ENCODE peak calls at places on chromosomes 4 and X, in four cellular contexts. P is mammary epithelial cell, G is astrocyte, I is tibial nerve. Q is an unnamed sample. For H3K4me1, the result is how much of the 10 kb centered on the place peaks cover.

GRCh38 chrX:7941390-7942042 is 14.3 kb upstream of the PNPLA4 start:
- DNase-seq in P (peak), G (no peak), I (no peak), Q (no peak)

GRCh38 chrX:45295587-45295986 is 94.9 kb upstream of the DIPK2B start:
- DNase-seq in P (peak), G (peak), I (no peak), Q (no peak)

GRCh38 chr4:89001647-89002518 is 55.1 kb downstream of the FAM13A start:
- DNase-seq in P (no peak), G (no peak), I (no peak), Q (no peak)

GRCh38 chr4:16826397-16826910 is 72.0 kb downstream of the LDB2 start:
- DNase-seq in P (no peak), G (no peak), I (no peak), Q (no peak)

GRCh38 chrX:40945366-40945713 is 139.9 kb upstream of the USP9X start:
- DNase-seq in P (peak), G (peak), I (peak), Q (no peak)

GRCh38 chr4:40305329-40306193 is 29.6 kb upstream of the CHRNA9 start:
- DNase-seq in P (no peak), G (no peak), I (no peak), Q (no peak)

GRCh38 chrX:56764153-56764974 is 35.3 kb downstream of the NBDY start:
- DNase-seq in P (peak), G (peak), I (peak), Q (peak)

GRCh38 chrX:9562851-9563250 is 98.0 kb downstream of the TBL1X start:
- DNase-seq in P (peak), G (peak), I (no peak), Q (no peak)

GRCh38 chrX:115949900-115950822 is 220.4 kb upstream of the AGTR2 start:
- DNase-seq in P (peak), G (no peak), I (no peak), Q (peak)

GRCh38 chrX:123339201-123339905 is 155.3 kb downstream of the GRIA3 start:
- DNase-seq in P (peak), G (peak), I (no peak), Q (no peak)

GRCh38 chr4:26204911-26205368 is 115.9 kb upstream of the RBPJ start:
- DNase-seq in P (no peak), G (no peak), I (peak), Q (peak)

GRCh38 chrX:153928846-153929245 is 2.8 kb upstream of the ARHGAP4 start:
- DNase-seq in P (no peak), G (no peak), I (no peak), Q (no peak)

GRCh38 chrX:110284159-110284558 is 33.7 kb downstream of the AMMECR1 start:
- DNase-seq in P (peak), G (peak), I (no peak), Q (no peak)

GRCh38 chr4:30838346-30838745 is 118.2 kb downstream of the PCDH7 start:
- DNase-seq in P (no peak), G (no peak), I (no peak), Q (no peak)

DNA sequence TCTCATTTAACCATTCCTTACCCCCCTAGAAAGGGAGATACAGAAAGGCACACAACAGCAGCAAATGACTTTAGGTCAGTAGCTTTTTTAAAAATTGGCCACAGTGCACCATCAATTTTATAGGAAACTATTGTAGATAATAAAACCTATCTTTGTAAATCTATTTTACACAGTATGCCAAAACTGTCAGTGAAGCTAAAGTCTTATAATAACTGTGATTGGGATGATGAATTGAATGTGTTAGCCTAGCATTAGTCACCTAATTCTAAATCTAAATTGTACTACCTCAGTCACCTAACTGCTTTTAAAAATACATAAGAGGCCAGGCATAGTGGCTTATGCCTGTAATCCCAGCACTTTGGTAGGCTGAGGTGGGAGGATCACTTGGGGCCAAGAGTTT is 44.2 kb downstream of the SH3RF1 start:
- DNase-seq in P (no peak), G (peak), I (no peak), Q (no peak)
- H3K4me1 ChIP-seq in P (half or more), G (under half), I (under half), Q (under half)

GRCh38 chrX:66150188-66150587 is 13.9 kb upstream of the HEPH start:
- DNase-seq in P (peak), G (peak), I (no peak), Q (no peak)
- H3K4me1 ChIP-seq in P (under half), G (under half), I (under half), Q (under half)

GRCh38 chr4:83783179-83783578 is 247.3 kb downstream of the GPAT3 start:
- DNase-seq in P (no peak), G (no peak), I (no peak), Q (no peak)

GRCh38 chr4:83785906-83786305 is 250.0 kb downstream of the GPAT3 start:
- DNase-seq in P (no peak), G (no peak), I (no peak), Q (no peak)

GRCh38 chr4:83782591-83782990 is 246.7 kb downstream of the GPAT3 start:
- DNase-seq in P (no peak), G (peak), I (no peak), Q (no peak)

GRCh38 chr4:83781434-83781833 is 245.5 kb downstream of the GPAT3 start:
- DNase-seq in P (no peak), G (no peak), I (no peak), Q (no peak)

DNA sequence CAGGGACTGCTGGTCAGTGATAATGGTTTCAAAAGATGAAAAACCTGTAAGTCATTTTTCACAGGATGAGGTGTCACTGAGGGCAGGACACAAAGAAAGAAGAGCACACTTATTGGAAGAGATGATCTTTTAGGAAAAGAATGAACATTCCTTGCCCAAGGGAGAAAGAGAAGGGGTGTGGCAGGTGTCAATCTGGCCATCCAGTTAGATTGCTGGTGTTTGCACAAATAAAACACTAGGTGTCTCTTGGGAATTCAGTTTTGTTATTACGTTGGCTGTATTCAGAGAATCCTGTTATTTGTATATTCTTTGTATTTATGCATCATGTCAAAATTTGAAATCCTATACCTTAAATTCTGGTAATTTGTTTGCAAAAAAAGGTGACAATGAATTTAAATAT is 244.4 kb downstream of the GPAT3 start:
- DNase-seq in P (peak), G (no peak), I (no peak), Q (no peak)
- H3K4me1 ChIP-seq in P (under half), G (under half), I (under half), Q (under half)

DNA sequence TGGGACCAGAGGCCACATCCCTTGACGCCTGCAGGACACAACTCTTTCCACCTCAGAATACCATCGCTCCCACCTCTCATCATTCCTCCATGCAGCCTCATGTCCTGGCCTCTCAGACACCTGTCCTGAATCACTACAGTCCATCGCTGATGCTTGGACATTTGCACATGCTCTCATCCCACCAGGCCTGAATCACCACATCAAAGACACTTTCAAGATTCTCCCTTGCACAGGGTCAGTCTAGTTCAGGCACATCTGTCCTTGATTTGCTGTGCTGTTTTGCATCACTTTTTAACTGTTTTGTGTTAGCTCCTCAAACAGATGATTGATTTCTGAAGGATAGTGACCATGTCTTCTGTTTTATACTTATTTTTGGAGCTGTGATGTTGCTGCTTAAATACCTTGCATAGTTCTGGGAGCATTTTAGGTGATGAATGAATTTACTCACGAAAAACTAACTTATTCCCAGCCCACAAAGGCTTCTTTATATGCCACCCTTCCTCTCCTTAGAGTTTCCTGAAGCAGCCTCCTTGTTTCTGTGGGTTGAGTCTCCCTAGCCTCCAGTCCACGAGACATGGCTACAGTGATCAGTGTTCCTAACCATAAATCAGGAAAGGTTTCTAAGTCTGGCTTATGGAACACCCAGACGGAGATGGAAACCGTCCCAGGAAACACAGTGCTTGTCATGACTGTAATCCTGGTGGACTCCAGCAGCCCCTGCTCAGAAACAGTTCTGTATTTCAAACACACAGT is 2.7 kb downstream of the FAM114A1 start:
- DNase-seq in P (no peak), G (no peak), I (no peak), Q (no peak)
- H3K4me1 ChIP-seq in P (under half), G (under half), I (half or more), Q (under half)

GRCh38 chr4:1246111-1246881 is 2.6 kb downstream of the CTBP1 start:
- DNase-seq in P (peak), G (no peak), I (no peak), Q (peak)

GRCh38 chr4:1248262-1249147 is at the start of gene CTBP1:
- DNase-seq in P (peak), G (peak), I (peak), Q (peak)

GRCh38 chr4:1249148-1249730 is 309 bp upstream of the CTBP1 start:
- DNase-seq in P (peak), G (peak), I (peak), Q (peak)

GRCh38 chr4:1246901-1247810 is 1.8 kb downstream of the CTBP1 start:
- DNase-seq in P (peak), G (no peak), I (no peak), Q (peak)

DNA sequence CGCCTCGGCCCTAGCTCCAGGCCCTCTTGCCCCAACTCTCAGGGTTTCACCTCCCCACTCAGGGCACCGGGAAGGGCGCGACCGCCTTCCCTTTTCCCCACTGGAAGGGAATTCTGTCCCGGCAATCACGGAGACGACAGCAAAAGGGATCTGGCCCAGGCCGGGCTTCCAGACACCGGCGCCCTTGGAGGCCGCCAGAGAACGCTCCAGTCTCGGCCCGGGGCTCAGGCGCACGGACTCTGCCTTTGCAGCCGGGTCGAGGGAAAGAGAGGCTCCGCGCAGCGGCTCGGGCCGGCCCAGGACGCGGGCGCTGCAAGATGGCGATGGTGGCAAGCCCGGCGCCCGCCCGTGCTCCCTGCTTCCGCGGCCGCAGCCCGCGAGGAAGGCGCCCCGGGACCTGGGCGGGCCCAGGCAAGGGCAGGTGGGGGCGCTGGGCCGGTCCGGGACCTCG is 1.1 kb downstream of the CTBP1 start:
- DNase-seq in P (peak), G (peak), I (no peak), Q (no peak)
- H3K4me1 ChIP-seq in P (under half), G (under half), I (half or more), Q (under half)

GRCh38 chrX:2701600-2701999 is 10.5 kb downstream of the CD99 start:
- DNase-seq in P (peak), G (no peak), I (no peak), Q (no peak)

GRCh38 chrX:2699959-2700358 is 8.9 kb downstream of the CD99 start:
- DNase-seq in P (no peak), G (no peak), I (no peak), Q (no peak)

GRCh38 chrX:2697741-2698294 is 6.7 kb downstream of the CD99 start:
- DNase-seq in P (no peak), G (peak), I (no peak), Q (no peak)

GRCh38 chrX:2698604-2699003 is 7.5 kb downstream of the CD99 start:
- DNase-seq in P (no peak), G (no peak), I (no peak), Q (no peak)

GRCh38 chrX:2700405-2701320 is 9.6 kb downstream of the CD99 start:
- DNase-seq in P (no peak), G (no peak), I (no peak), Q (no peak)
- H3K4me1 ChIP-seq in P (under half), G (half or more), I (half or more), Q (under half)

DNA sequence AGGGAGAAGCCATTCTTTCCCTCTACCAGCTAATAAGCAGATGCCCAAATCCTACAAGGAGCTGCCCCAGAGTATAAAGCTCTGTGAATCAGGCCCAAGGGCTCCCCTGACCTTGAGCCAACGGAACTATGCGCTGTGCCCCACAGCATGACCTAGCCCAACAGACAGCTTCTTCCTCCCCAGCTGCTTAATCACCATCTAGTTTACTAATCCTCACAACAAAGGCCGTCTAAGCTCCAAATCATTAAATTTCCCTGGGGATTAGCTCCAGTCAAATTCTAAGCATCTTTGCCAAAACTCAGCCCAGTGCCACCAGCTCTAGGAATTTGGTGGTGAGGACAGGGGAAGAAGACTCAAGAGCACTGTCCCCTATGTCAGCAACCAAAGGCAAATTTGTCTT is 113.1 kb downstream of the SHROOM4 start:
- DNase-seq in P (no peak), G (no peak), I (no peak), Q (no peak)
- H3K4me1 ChIP-seq in P (under half), G (under half), I (under half), Q (under half)

GRCh38 chr4:129094347-129094746 is 1.0 kb upstream of the SCLT1 start:
- DNase-seq in P (no peak), G (no peak), I (no peak), Q (no peak)
- H3K4me1 ChIP-seq in P (under half), G (under half), I (under half), Q (under half)

GRCh38 chr4:168558587-168558986 is 61.7 kb downstream of the PALLD start:
- DNase-seq in P (no peak), G (peak), I (no peak), Q (no peak)
- H3K4me1 ChIP-seq in P (under half), G (under half), I (under half), Q (under half)

Q was measured in aorta.